ENCODE peak calls at places on chromosomes 13 and 19, in six cellular contexts. One of them, this sample, is unnamed.

GRCh38 chr13:21894703-21895699 is 224.1 kb downstream of the FGF9 start:
- DNase-seq in nephron progenitor cell: no peak
- DNase-seq in GM23338: no peak
- DNase-seq in heart left ventricle: no peak
- DNase-seq in RPMI8226: no peak
- DNase-seq in IMR-90: no peak
- DNase-seq in this sample: no peak

GRCh38 chr13:64718116-64718515 is 2512.0 kb downstream of the PCDH9 start:
- DNase-seq in nephron progenitor cell: no peak
- DNase-seq in GM23338: no peak
- DNase-seq in heart left ventricle: no peak
- DNase-seq in RPMI8226: no peak
- DNase-seq in IMR-90: no peak
- DNase-seq in this sample: no peak

GRCh38 chr13:77697208-77698103 is at the start of gene SLAIN1:
- DNase-seq in nephron progenitor cell: peak
- DNase-seq in GM23338: peak
- DNase-seq in heart left ventricle: peak
- DNase-seq in RPMI8226: peak
- DNase-seq in IMR-90: peak
- DNase-seq in this sample: peak

GRCh38 chr19:48396010-48396870 is 2.8 kb downstream of the GRIN2D start:
- DNase-seq in nephron progenitor cell: no peak
- DNase-seq in GM23338: no peak
- DNase-seq in heart left ventricle: no peak
- DNase-seq in RPMI8226: no peak
- DNase-seq in IMR-90: no peak
- DNase-seq in this sample: no peak

GRCh38 chr19:19651076-19651475 is 7.6 kb upstream of the GMIP start:
- DNase-seq in nephron progenitor cell: no peak
- DNase-seq in GM23338: no peak
- DNase-seq in heart left ventricle: peak
- DNase-seq in RPMI8226: no peak
- DNase-seq in IMR-90: no peak
- DNase-seq in this sample: no peak

GRCh38 chr19:49689133-49690072 is at the start of gene ADM5:
- DNase-seq in nephron progenitor cell: peak
- DNase-seq in GM23338: peak
- DNase-seq in heart left ventricle: no peak
- DNase-seq in RPMI8226: no peak
- DNase-seq in IMR-90: no peak
- DNase-seq in this sample: no peak

GRCh38 chr19:47100290-47100689 is 13.3 kb downstream of the ZC3H4 start:
- DNase-seq in nephron progenitor cell: no peak
- DNase-seq in GM23338: no peak
- DNase-seq in heart left ventricle: no peak
- DNase-seq in RPMI8226: no peak
- DNase-seq in IMR-90: no peak
- DNase-seq in this sample: no peak

GRCh38 chr19:37977992-37978391 is 71.0 kb downstream of the SIPA1L3 start:
- DNase-seq in nephron progenitor cell: no peak
- DNase-seq in GM23338: no peak
- DNase-seq in heart left ventricle: no peak
- DNase-seq in RPMI8226: no peak
- DNase-seq in IMR-90: peak
- DNase-seq in this sample: no peak

GRCh38 chr13:106340249-106340648 is 195.2 kb downstream of the EFNB2 start:
- DNase-seq in nephron progenitor cell: no peak
- DNase-seq in GM23338: no peak
- DNase-seq in heart left ventricle: no peak
- DNase-seq in RPMI8226: no peak
- DNase-seq in IMR-90: no peak
- DNase-seq in this sample: no peak

GRCh38 chr13:68128297-68128915 is 898.3 kb upstream of the PCDH9 start:
- DNase-seq in nephron progenitor cell: no peak
- DNase-seq in GM23338: no peak
- DNase-seq in heart left ventricle: no peak
- DNase-seq in RPMI8226: no peak
- DNase-seq in IMR-90: no peak
- DNase-seq in this sample: no peak

GRCh38 chr13:59776924-59777690 is 386.6 kb downstream of the DIAPH3 start:
- DNase-seq in nephron progenitor cell: no peak
- DNase-seq in GM23338: no peak
- DNase-seq in heart left ventricle: no peak
- DNase-seq in RPMI8226: no peak
- DNase-seq in IMR-90: peak
- DNase-seq in this sample: no peak

GRCh38 chr19:46428278-46429141 is at the start of gene PNMA8C:
- DNase-seq in nephron progenitor cell: peak
- DNase-seq in GM23338: peak
- DNase-seq in heart left ventricle: peak
- DNase-seq in RPMI8226: peak
- DNase-seq in IMR-90: peak
- DNase-seq in this sample: no peak

GRCh38 chr13:20431080-20431479 is 94.6 kb downstream of the CRYL1 start:
- DNase-seq in nephron progenitor cell: no peak
- DNase-seq in GM23338: no peak
- DNase-seq in heart left ventricle: no peak
- DNase-seq in RPMI8226: no peak
- DNase-seq in IMR-90: no peak
- DNase-seq in this sample: no peak

GRCh38 chr13:78608254-78608704 is 4.9 kb upstream of the POU4F1 start:
- DNase-seq in nephron progenitor cell: no peak
- DNase-seq in GM23338: no peak
- DNase-seq in heart left ventricle: no peak
- DNase-seq in RPMI8226: no peak
- DNase-seq in IMR-90: no peak
- DNase-seq in this sample: no peak

GRCh38 chr19:7366701-7367420 is 18.1 kb downstream of the ARHGEF18 start:
- DNase-seq in nephron progenitor cell: no peak
- DNase-seq in GM23338: peak
- DNase-seq in heart left ventricle: no peak
- DNase-seq in RPMI8226: peak
- DNase-seq in IMR-90: peak
- DNase-seq in this sample: no peak

GRCh38 chr13:50080158-50080855 is 65.1 kb downstream of the KCNRG start:
- DNase-seq in nephron progenitor cell: peak
- DNase-seq in GM23338: peak
- DNase-seq in heart left ventricle: no peak
- DNase-seq in RPMI8226: peak
- DNase-seq in IMR-90: peak
- DNase-seq in this sample: peak

GRCh38 chr19:11378319-11379189 is 4.1 kb downstream of the SWSAP1 start:
- DNase-seq in nephron progenitor cell: peak
- DNase-seq in GM23338: peak
- DNase-seq in heart left ventricle: peak
- DNase-seq in RPMI8226: peak
- DNase-seq in IMR-90: peak
- DNase-seq in this sample: no peak

GRCh38 chr13:97296740-97297139 is 74.6 kb downstream of the MBNL2 start:
- DNase-seq in nephron progenitor cell: no peak
- DNase-seq in GM23338: no peak
- DNase-seq in heart left ventricle: no peak
- DNase-seq in RPMI8226: no peak
- DNase-seq in IMR-90: no peak
- DNase-seq in this sample: no peak

GRCh38 chr13:77896977-77897376 is 21.7 kb downstream of the EDNRB start:
- DNase-seq in nephron progenitor cell: no peak
- DNase-seq in GM23338: no peak
- DNase-seq in heart left ventricle: no peak
- DNase-seq in RPMI8226: no peak
- DNase-seq in IMR-90: no peak
- DNase-seq in this sample: no peak

GRCh38 chr19:7348587-7349230 is at the start of gene ARHGEF18:
- DNase-seq in nephron progenitor cell: no peak
- DNase-seq in GM23338: no peak
- DNase-seq in heart left ventricle: no peak
- DNase-seq in RPMI8226: peak
- DNase-seq in IMR-90: no peak
- DNase-seq in this sample: peak

GRCh38 chr13:112714772-112715569 is 25.1 kb downstream of the ATP11A start:
- DNase-seq in nephron progenitor cell: no peak
- DNase-seq in GM23338: no peak
- DNase-seq in heart left ventricle: no peak
- DNase-seq in RPMI8226: no peak
- DNase-seq in IMR-90: no peak
- DNase-seq in this sample: no peak

GRCh38 chr13:40794414-40795368 is 5.3 kb downstream of the SLC25A15 start:
- DNase-seq in nephron progenitor cell: no peak
- DNase-seq in GM23338: no peak
- DNase-seq in heart left ventricle: no peak
- DNase-seq in RPMI8226: no peak
- DNase-seq in IMR-90: no peak
- DNase-seq in this sample: no peak

GRCh38 chr13:30186644-30187431 is 120.5 kb downstream of the KATNAL1 start:
- DNase-seq in nephron progenitor cell: no peak
- DNase-seq in GM23338: peak
- DNase-seq in heart left ventricle: no peak
- DNase-seq in RPMI8226: no peak
- DNase-seq in IMR-90: peak
- DNase-seq in this sample: no peak

GRCh38 chr13:52851153-52851962 is 2.9 kb upstream of the PCDH8 start:
- DNase-seq in nephron progenitor cell: peak
- DNase-seq in GM23338: peak
- DNase-seq in heart left ventricle: peak
- DNase-seq in RPMI8226: peak
- DNase-seq in IMR-90: no peak
- DNase-seq in this sample: no peak

GRCh38 chr13:98171806-98172569 is 5.1 kb downstream of the RNF113B start:
- DNase-seq in nephron progenitor cell: peak
- DNase-seq in GM23338: no peak
- DNase-seq in heart left ventricle: peak
- DNase-seq in RPMI8226: no peak
- DNase-seq in IMR-90: peak
- DNase-seq in this sample: no peak

GRCh38 chr19:3351702-3352447 is 14.5 kb upstream of the NFIC start:
- DNase-seq in nephron progenitor cell: no peak
- DNase-seq in GM23338: no peak
- DNase-seq in heart left ventricle: no peak
- DNase-seq in RPMI8226: no peak
- DNase-seq in IMR-90: no peak
- DNase-seq in this sample: no peak

GRCh38 chr19:55086730-55087541 is 11.3 kb downstream of the EPS8L1 start:
- DNase-seq in nephron progenitor cell: peak
- DNase-seq in GM23338: peak
- DNase-seq in heart left ventricle: peak
- DNase-seq in RPMI8226: no peak
- DNase-seq in IMR-90: peak
- DNase-seq in this sample: no peak

GRCh38 chr19:2540646-2541454 is 64.9 kb downstream of the GADD45B start:
- DNase-seq in nephron progenitor cell: peak
- DNase-seq in GM23338: peak
- DNase-seq in heart left ventricle: peak
- DNase-seq in RPMI8226: peak
- DNase-seq in IMR-90: peak
- DNase-seq in this sample: no peak

GRCh38 chr19:55391191-55391670 is 5.5 kb downstream of the RPL28 start:
- DNase-seq in nephron progenitor cell: no peak
- DNase-seq in GM23338: no peak
- DNase-seq in heart left ventricle: no peak
- DNase-seq in RPMI8226: peak
- DNase-seq in IMR-90: no peak
- DNase-seq in this sample: no peak

GRCh38 chr19:16198363-16198636 is 589 bp downstream of the AP1M1 start:
- DNase-seq in nephron progenitor cell: no peak
- DNase-seq in GM23338: no peak
- DNase-seq in heart left ventricle: no peak
- DNase-seq in RPMI8226: peak
- DNase-seq in IMR-90: no peak
- DNase-seq in this sample: no peak

GRCh38 chr19:50173144-50173543 is 10.1 kb upstream of the IZUMO2 start:
- DNase-seq in nephron progenitor cell: no peak
- DNase-seq in GM23338: no peak
- DNase-seq in heart left ventricle: no peak
- DNase-seq in RPMI8226: peak
- DNase-seq in IMR-90: no peak
- DNase-seq in this sample: no peak